ENCODE peak calls at places on chromosomes 13 and 19, in ten cellular contexts. One of them, this sample, is unnamed. For H3K4me1, the result is how much of the 10 kb centered on the place peaks cover.

GRCh38 chr19:38152461-38153379 is 71.3 kb downstream of the DPF1 start:
- DNase-seq in ascending aorta: no peak
- DNase-seq in upper lobe of right lung: no peak
- DNase-seq in A549: no peak
- DNase-seq in stomach: no peak
- DNase-seq in H9: no peak
- DNase-seq in fibroblast of lung: peak
- DNase-seq in Caco-2: no peak
- DNase-seq in spleen: no peak
- DNase-seq in gastrocnemius medialis: no peak
- DNase-seq in this sample: no peak

GRCh38 chr19:49767967-49768581 is 1.3 kb downstream of the AP2A1 start:
- DNase-seq in fibroblast of lung: no peak
- DNase-seq in H9: no peak
- DNase-seq in gastrocnemius medialis: no peak
- DNase-seq in ascending aorta: no peak
- DNase-seq in spleen: no peak
- DNase-seq in stomach: no peak
- DNase-seq in A549: no peak
- DNase-seq in Caco-2: no peak
- DNase-seq in upper lobe of right lung: no peak
- DNase-seq in this sample: no peak

GRCh38 chr13:101490400-101491015 is 38.0 kb downstream of the ITGBL1 start:
- DNase-seq in upper lobe of right lung: no peak
- DNase-seq in gastrocnemius medialis: no peak
- DNase-seq in ascending aorta: no peak
- DNase-seq in spleen: no peak
- DNase-seq in Caco-2: no peak
- DNase-seq in fibroblast of lung: peak
- DNase-seq in A549: no peak
- DNase-seq in H9: no peak
- DNase-seq in stomach: no peak
- DNase-seq in this sample: no peak

GRCh38 chr19:55041627-55042343 is 3.7 kb upstream of the GP6 start:
- DNase-seq in H9: no peak
- DNase-seq in stomach: no peak
- DNase-seq in spleen: no peak
- DNase-seq in upper lobe of right lung: peak
- DNase-seq in A549: no peak
- DNase-seq in Caco-2: no peak
- DNase-seq in gastrocnemius medialis: no peak
- DNase-seq in fibroblast of lung: no peak
- DNase-seq in ascending aorta: no peak
- DNase-seq in this sample: no peak

GRCh38 chr19:27815985-27816384 is 1397.0 kb downstream of the UQCRFS1 start:
- DNase-seq in fibroblast of lung: no peak
- DNase-seq in ascending aorta: no peak
- DNase-seq in A549: no peak
- DNase-seq in upper lobe of right lung: no peak
- DNase-seq in spleen: no peak
- DNase-seq in Caco-2: no peak
- DNase-seq in gastrocnemius medialis: no peak
- DNase-seq in stomach: no peak
- DNase-seq in H9: no peak
- DNase-seq in this sample: no peak

GRCh38 chr13:36261976-36262375 is 35.6 kb downstream of the CCDC169 start:
- DNase-seq in upper lobe of right lung: no peak
- DNase-seq in H9: no peak
- DNase-seq in ascending aorta: no peak
- DNase-seq in fibroblast of lung: no peak
- DNase-seq in gastrocnemius medialis: peak
- DNase-seq in A549: no peak
- DNase-seq in spleen: no peak
- DNase-seq in Caco-2: no peak
- DNase-seq in stomach: no peak
- DNase-seq in this sample: peak

GRCh38 chr19:48480476-48481190 is 11.5 kb downstream of the CYTH2 start:
- DNase-seq in gastrocnemius medialis: no peak
- DNase-seq in Caco-2: no peak
- DNase-seq in A549: no peak
- DNase-seq in ascending aorta: no peak
- DNase-seq in upper lobe of right lung: peak
- DNase-seq in spleen: peak
- DNase-seq in fibroblast of lung: peak
- DNase-seq in H9: no peak
- DNase-seq in stomach: no peak
- DNase-seq in this sample: no peak

GRCh38 chr13:97574926-97575325 is 141.0 kb downstream of the RAP2A start:
- DNase-seq in stomach: no peak
- DNase-seq in gastrocnemius medialis: no peak
- DNase-seq in ascending aorta: no peak
- DNase-seq in Caco-2: peak
- DNase-seq in upper lobe of right lung: no peak
- DNase-seq in A549: no peak
- DNase-seq in H9: peak
- DNase-seq in fibroblast of lung: peak
- DNase-seq in spleen: no peak
- DNase-seq in this sample: no peak

GRCh38 chr13:78169386-78169785 is 250.8 kb upstream of the EDNRB start:
- DNase-seq in spleen: no peak
- DNase-seq in A549: no peak
- DNase-seq in stomach: no peak
- DNase-seq in gastrocnemius medialis: no peak
- DNase-seq in upper lobe of right lung: no peak
- DNase-seq in H9: no peak
- DNase-seq in ascending aorta: no peak
- DNase-seq in Caco-2: no peak
- DNase-seq in fibroblast of lung: no peak
- DNase-seq in this sample: no peak

GRCh38 chr19:46732172-46732938 is 13.5 kb upstream of the FKRP start:
- DNase-seq in H9: no peak
- DNase-seq in upper lobe of right lung: peak
- DNase-seq in spleen: peak
- DNase-seq in gastrocnemius medialis: no peak
- DNase-seq in stomach: no peak
- DNase-seq in Caco-2: no peak
- DNase-seq in ascending aorta: no peak
- DNase-seq in fibroblast of lung: peak
- DNase-seq in A549: no peak
- DNase-seq in this sample: no peak

GRCh38 chr19:20078696-20079095 is 896 bp downstream of the ZNF90 start:
- DNase-seq in A549: no peak
- DNase-seq in Caco-2: peak
- DNase-seq in spleen: peak
- DNase-seq in ascending aorta: no peak
- DNase-seq in gastrocnemius medialis: no peak
- DNase-seq in upper lobe of right lung: peak
- DNase-seq in stomach: no peak
- DNase-seq in H9: no peak
- DNase-seq in fibroblast of lung: peak
- DNase-seq in this sample: peak

GRCh38 chr19:17902701-17903100 is 30.1 kb upstream of the CCDC124 start:
- DNase-seq in upper lobe of right lung: no peak
- DNase-seq in spleen: no peak
- DNase-seq in stomach: no peak
- DNase-seq in gastrocnemius medialis: no peak
- DNase-seq in H9: no peak
- DNase-seq in A549: no peak
- DNase-seq in Caco-2: no peak
- DNase-seq in fibroblast of lung: peak
- DNase-seq in ascending aorta: no peak
- DNase-seq in this sample: no peak

GRCh38 chr13:26867451-26868067 is 107.0 kb upstream of the GPR12 start:
- DNase-seq in H9: no peak
- DNase-seq in Caco-2: peak
- DNase-seq in fibroblast of lung: peak
- DNase-seq in ascending aorta: no peak
- DNase-seq in stomach: no peak
- DNase-seq in gastrocnemius medialis: no peak
- DNase-seq in spleen: no peak
- DNase-seq in upper lobe of right lung: no peak
- DNase-seq in A549: peak
- DNase-seq in this sample: no peak

GRCh38 chr13:66624302-66624701 is 605.8 kb downstream of the PCDH9 start:
- DNase-seq in ascending aorta: no peak
- DNase-seq in A549: no peak
- DNase-seq in stomach: no peak
- DNase-seq in Caco-2: no peak
- DNase-seq in H9: no peak
- DNase-seq in gastrocnemius medialis: no peak
- DNase-seq in upper lobe of right lung: no peak
- DNase-seq in spleen: no peak
- DNase-seq in fibroblast of lung: no peak
- DNase-seq in this sample: no peak

GRCh38 chr19:48896191-48896720 is 2.3 kb downstream of the TULP2 start:
- DNase-seq in spleen: peak
- DNase-seq in ascending aorta: no peak
- DNase-seq in stomach: no peak
- DNase-seq in A549: no peak
- DNase-seq in upper lobe of right lung: peak
- DNase-seq in gastrocnemius medialis: peak
- DNase-seq in fibroblast of lung: peak
- DNase-seq in H9: peak
- DNase-seq in Caco-2: no peak
- DNase-seq in this sample: peak

GRCh38 chr13:113393572-113394503 is 29.9 kb upstream of the GRTP1 start:
- DNase-seq in upper lobe of right lung: peak
- DNase-seq in stomach: peak
- DNase-seq in Caco-2: peak
- DNase-seq in A549: peak
- DNase-seq in fibroblast of lung: peak
- DNase-seq in spleen: peak
- DNase-seq in gastrocnemius medialis: peak
- DNase-seq in ascending aorta: no peak
- DNase-seq in H9: peak
- DNase-seq in this sample: peak

GRCh38 chr19:44845286-44845611 is 848 bp upstream of the NECTIN2 start:
- DNase-seq in gastrocnemius medialis: peak
- DNase-seq in A549: no peak
- DNase-seq in spleen: peak
- DNase-seq in fibroblast of lung: no peak
- DNase-seq in ascending aorta: no peak
- DNase-seq in Caco-2: no peak
- DNase-seq in stomach: no peak
- DNase-seq in H9: no peak
- DNase-seq in upper lobe of right lung: peak
- DNase-seq in this sample: peak

GRCh38 chr19:13057744-13058143 is 44.9 kb downstream of the LYL1 start:
- DNase-seq in stomach: no peak
- DNase-seq in A549: no peak
- DNase-seq in ascending aorta: no peak
- DNase-seq in upper lobe of right lung: no peak
- DNase-seq in Caco-2: no peak
- DNase-seq in gastrocnemius medialis: no peak
- DNase-seq in fibroblast of lung: no peak
- DNase-seq in spleen: no peak
- DNase-seq in H9: no peak
- DNase-seq in this sample: no peak
- H3K4me1 ChIP-seq in stomach: half or more
- H3K4me1 ChIP-seq in A549: under half
- H3K4me1 ChIP-seq in ascending aorta: half or more
- H3K4me1 ChIP-seq in upper lobe of right lung: half or more
- H3K4me1 ChIP-seq in Caco-2: under half
- H3K4me1 ChIP-seq in gastrocnemius medialis: half or more
- H3K4me1 ChIP-seq in fibroblast of lung: half or more
- H3K4me1 ChIP-seq in spleen: under half
- H3K4me1 ChIP-seq in H9: under half
- H3K4me1 ChIP-seq in this sample: half or more

GRCh38 chr19:13234518-13234917 is 84.3 kb downstream of the IER2 start:
- DNase-seq in ascending aorta: no peak
- DNase-seq in spleen: peak
- DNase-seq in fibroblast of lung: peak
- DNase-seq in A549: peak
- DNase-seq in H9: peak
- DNase-seq in Caco-2: peak
- DNase-seq in stomach: peak
- DNase-seq in upper lobe of right lung: peak
- DNase-seq in gastrocnemius medialis: no peak
- DNase-seq in this sample: peak
- H3K4me1 ChIP-seq in ascending aorta: under half
- H3K4me1 ChIP-seq in spleen: under half
- H3K4me1 ChIP-seq in fibroblast of lung: under half
- H3K4me1 ChIP-seq in A549: under half
- H3K4me1 ChIP-seq in H9: under half
- H3K4me1 ChIP-seq in Caco-2: under half
- H3K4me1 ChIP-seq in stomach: under half
- H3K4me1 ChIP-seq in upper lobe of right lung: under half
- H3K4me1 ChIP-seq in gastrocnemius medialis: under half
- H3K4me1 ChIP-seq in this sample: under half

GRCh38 chr19:16073481-16073880 is 2.8 kb upstream of the TPM4 start:
- DNase-seq in stomach: no peak
- DNase-seq in ascending aorta: no peak
- DNase-seq in H9: no peak
- DNase-seq in upper lobe of right lung: peak
- DNase-seq in fibroblast of lung: no peak
- DNase-seq in spleen: no peak
- DNase-seq in A549: no peak
- DNase-seq in Caco-2: no peak
- DNase-seq in gastrocnemius medialis: no peak
- DNase-seq in this sample: no peak
- H3K4me1 ChIP-seq in stomach: half or more
- H3K4me1 ChIP-seq in ascending aorta: under half
- H3K4me1 ChIP-seq in H9: under half
- H3K4me1 ChIP-seq in upper lobe of right lung: under half
- H3K4me1 ChIP-seq in fibroblast of lung: under half
- H3K4me1 ChIP-seq in spleen: under half
- H3K4me1 ChIP-seq in A549: under half
- H3K4me1 ChIP-seq in Caco-2: under half
- H3K4me1 ChIP-seq in gastrocnemius medialis: under half
- H3K4me1 ChIP-seq in this sample: under half

GRCh38 chr19:2167896-2168618 is 4.3 kb downstream of the DOT1L start:
- DNase-seq in upper lobe of right lung: peak
- DNase-seq in fibroblast of lung: peak
- DNase-seq in A549: no peak
- DNase-seq in ascending aorta: peak
- DNase-seq in stomach: peak
- DNase-seq in gastrocnemius medialis: peak
- DNase-seq in spleen: peak
- DNase-seq in H9: no peak
- DNase-seq in Caco-2: no peak
- DNase-seq in this sample: no peak

GRCh38 chr19:2170987-2171348 is 7.2 kb downstream of the DOT1L start:
- DNase-seq in Caco-2: no peak
- DNase-seq in H9: no peak
- DNase-seq in stomach: no peak
- DNase-seq in fibroblast of lung: no peak
- DNase-seq in A549: no peak
- DNase-seq in ascending aorta: no peak
- DNase-seq in spleen: no peak
- DNase-seq in upper lobe of right lung: no peak
- DNase-seq in gastrocnemius medialis: no peak
- DNase-seq in this sample: no peak

GRCh38 chr19:2166741-2167738 is 3.3 kb downstream of the DOT1L start:
- DNase-seq in ascending aorta: peak
- DNase-seq in spleen: peak
- DNase-seq in stomach: peak
- DNase-seq in gastrocnemius medialis: peak
- DNase-seq in fibroblast of lung: peak
- DNase-seq in upper lobe of right lung: peak
- DNase-seq in A549: no peak
- DNase-seq in H9: peak
- DNase-seq in Caco-2: no peak
- DNase-seq in this sample: peak

GRCh38 chr19:2170219-2170618 is 6.5 kb downstream of the DOT1L start:
- DNase-seq in Caco-2: no peak
- DNase-seq in H9: peak
- DNase-seq in fibroblast of lung: no peak
- DNase-seq in stomach: no peak
- DNase-seq in ascending aorta: no peak
- DNase-seq in upper lobe of right lung: no peak
- DNase-seq in A549: no peak
- DNase-seq in spleen: peak
- DNase-seq in gastrocnemius medialis: peak
- DNase-seq in this sample: no peak

GRCh38 chr19:2168619-2169424 is 5.1 kb downstream of the DOT1L start:
- DNase-seq in stomach: peak
- DNase-seq in gastrocnemius medialis: peak
- DNase-seq in fibroblast of lung: peak
- DNase-seq in Caco-2: peak
- DNase-seq in spleen: peak
- DNase-seq in ascending aorta: peak
- DNase-seq in H9: peak
- DNase-seq in A549: peak
- DNase-seq in upper lobe of right lung: peak
- DNase-seq in this sample: peak
- H3K4me1 ChIP-seq in stomach: half or more
- H3K4me1 ChIP-seq in gastrocnemius medialis: half or more
- H3K4me1 ChIP-seq in fibroblast of lung: under half
- H3K4me1 ChIP-seq in Caco-2: half or more
- H3K4me1 ChIP-seq in spleen: half or more
- H3K4me1 ChIP-seq in ascending aorta: under half
- H3K4me1 ChIP-seq in H9: under half
- H3K4me1 ChIP-seq in A549: half or more
- H3K4me1 ChIP-seq in upper lobe of right lung: half or more
- H3K4me1 ChIP-seq in this sample: under half

This sample was measured in prostate gland.